ENCODE peak calls at places on chromosomes 1 and 21, in six cellular contexts. N, D, R, W, O and T are unnamed samples.

GRCh38 chr1:41427943-41428735 is 56.3 kb downstream of the EDN2 start:
- DNase-seq in N (no peak), D (no peak), R (no peak), W (no peak), O (no peak), T (no peak)

GRCh38 chr1:43442756-43443155 is 11.0 kb downstream of the HYI start:
- DNase-seq in N (no peak), D (no peak), R (no peak), W (no peak), O (no peak), T (no peak)

GRCh38 chr1:29453502-29454240 is 217.3 kb downstream of the PTPRU start:
- DNase-seq in N (no peak), D (peak; percentile 14), R (peak; percentile 50), W (no peak), O (no peak), T (peak; percentile 47)

GRCh38 chr1:12554521-12555305 is 63.3 kb downstream of the DHRS3 start:
- DNase-seq in N (no peak), D (no peak), R (no peak), W (no peak), O (no peak), T (no peak)

GRCh38 chr1:235402457-235403200 is 35.4 kb downstream of the TBCE start:
- DNase-seq in N (no peak), D (no peak), R (peak; percentile 34), W (no peak), O (no peak), T (peak; percentile 37)

GRCh38 chr1:63662846-63663245 is 69.6 kb downstream of the PGM1 start:
- DNase-seq in N (no peak), D (no peak), R (peak; percentile 15), W (no peak), O (no peak), T (peak; percentile 23)

GRCh38 chr21:27240901-27241300 is 274.0 kb upstream of the ADAMTS5 start:
- DNase-seq in N (no peak), D (no peak), R (no peak), W (no peak), O (no peak), T (no peak)

GRCh38 chr1:33842348-33842747 is 21.5 kb upstream of the HMGB4 start:
- DNase-seq in N (no peak), D (no peak), R (no peak), W (no peak), O (no peak), T (no peak)

GRCh38 chr21:34509151-34509550 is 2.9 kb downstream of the KCNE1 start:
- DNase-seq in N (no peak), D (no peak), R (no peak), W (no peak), O (no peak), T (no peak)

GRCh38 chr1:10280442-10281350 is 70.3 kb downstream of the KIF1B start:
- DNase-seq in N (peak; percentile 5), D (peak; percentile 12), R (no peak), W (no peak), O (no peak), T (no peak)

GRCh38 chr1:227547604-227548397 is 15.6 kb upstream of the ZNF678 start:
- DNase-seq in N (no peak), D (no peak), R (no peak), W (no peak), O (no peak), T (no peak)

GRCh38 chr1:211912064-211912463 is 81.5 kb upstream of the LPGAT1 start:
- DNase-seq in N (no peak), D (no peak), R (no peak), W (no peak), O (no peak), T (no peak)

GRCh38 chr1:209755926-209756607 is at the start of gene TRAF3IP3:
- DNase-seq in N (peak; percentile 81), D (no peak), R (no peak), W (peak; percentile 78), O (peak; percentile 63), T (no peak)